ENCODE peak calls at places on chromosomes 1 and 21, in five cellular contexts. One of them, this sample, is unnamed.

GRCh38 chr1:231200417-231201031 is 38.7 kb downstream of the TRIM67 start:
- DNase-seq in suprapubic skin: no peak
- DNase-seq in transverse colon: no peak
- DNase-seq in H1: no peak
- DNase-seq in K562: peak; percentile 87
- DNase-seq in this sample: no peak

GRCh38 chr1:24277420-24278169 is 41.6 kb upstream of the GRHL3 start:
- DNase-seq in K562: no peak
- DNase-seq in transverse colon: no peak
- DNase-seq in suprapubic skin: no peak
- DNase-seq in H1: no peak
- DNase-seq in this sample: no peak

GRCh38 chr1:115052454-115053083 is 22.9 kb downstream of the TSHB start:
- DNase-seq in suprapubic skin: no peak
- DNase-seq in K562: peak; percentile 68
- DNase-seq in H1: no peak
- DNase-seq in transverse colon: peak; percentile 63
- DNase-seq in this sample: no peak

GRCh38 chr1:210681158-210681557 is 352.5 kb downstream of the HHAT start:
- DNase-seq in K562: no peak
- DNase-seq in transverse colon: no peak
- DNase-seq in suprapubic skin: no peak
- DNase-seq in H1: no peak
- DNase-seq in this sample: no peak

GRCh38 chr1:111481387-111482221 is 7.8 kb downstream of the C1orf162 start:
- DNase-seq in K562: peak; percentile 82
- DNase-seq in suprapubic skin: no peak
- DNase-seq in transverse colon: peak; percentile 79
- DNase-seq in H1: peak; percentile 43
- DNase-seq in this sample: peak; percentile 74

GRCh38 chr1:152502496-152503180 is 8.0 kb upstream of the LCE5A start:
- DNase-seq in K562: no peak
- DNase-seq in suprapubic skin: no peak
- DNase-seq in transverse colon: no peak
- DNase-seq in H1: no peak
- DNase-seq in this sample: no peak

GRCh38 chr1:202365092-202365815 is 16.8 kb downstream of the PPP1R12B start:
- DNase-seq in transverse colon: no peak
- DNase-seq in K562: no peak
- DNase-seq in H1: no peak
- DNase-seq in suprapubic skin: no peak
- DNase-seq in this sample: no peak

GRCh38 chr1:63087966-63088365 is 234.4 kb upstream of the FOXD3 start:
- DNase-seq in K562: no peak
- DNase-seq in H1: no peak
- DNase-seq in transverse colon: no peak
- DNase-seq in suprapubic skin: no peak
- DNase-seq in this sample: no peak

GRCh38 chr1:195908121-195908520 is 700.1 kb downstream of the KCNT2 start:
- DNase-seq in K562: no peak
- DNase-seq in transverse colon: no peak
- DNase-seq in H1: no peak
- DNase-seq in suprapubic skin: no peak
- DNase-seq in this sample: no peak

GRCh38 chr1:29967261-29967660 is 730.9 kb downstream of the PTPRU start:
- DNase-seq in transverse colon: no peak
- DNase-seq in suprapubic skin: no peak
- DNase-seq in K562: no peak
- DNase-seq in H1: no peak
- DNase-seq in this sample: no peak

GRCh38 chr21:38913120-38913975 is 107.6 kb downstream of the ETS2 start:
- DNase-seq in K562: peak; percentile 52
- DNase-seq in H1: no peak
- DNase-seq in transverse colon: peak; percentile 93
- DNase-seq in suprapubic skin: peak; percentile 86
- DNase-seq in this sample: peak; percentile 90

GRCh38 chr21:16193758-16194606 is 464.2 kb downstream of the USP25 start:
- DNase-seq in suprapubic skin: peak; percentile 82
- DNase-seq in K562: no peak
- DNase-seq in transverse colon: peak; percentile 12
- DNase-seq in H1: peak; percentile 27
- DNase-seq in this sample: peak; percentile 60

GRCh38 chr1:212188599-212189351 is 96.4 kb upstream of the PPP2R5A start:
- DNase-seq in H1: no peak
- DNase-seq in transverse colon: no peak
- DNase-seq in suprapubic skin: no peak
- DNase-seq in K562: no peak
- DNase-seq in this sample: no peak

GRCh38 chr21:46005481-46005881 is 23.9 kb downstream of the COL6A1 start:
- DNase-seq in suprapubic skin: peak; percentile 75
- DNase-seq in H1: no peak
- DNase-seq in transverse colon: peak; percentile 8
- DNase-seq in K562: no peak
- DNase-seq in this sample: peak; percentile 31

GRCh38 chr1:110492573-110492972 is 26.4 kb downstream of the KCNA10 start:
- DNase-seq in transverse colon: no peak
- DNase-seq in H1: no peak
- DNase-seq in suprapubic skin: no peak
- DNase-seq in K562: no peak
- DNase-seq in this sample: peak; percentile 41

GRCh38 chr21:20968391-20968790 is 29.8 kb upstream of the NCAM2 start:
- DNase-seq in transverse colon: no peak
- DNase-seq in H1: no peak
- DNase-seq in suprapubic skin: no peak
- DNase-seq in K562: no peak
- DNase-seq in this sample: no peak

GRCh38 chr1:23354260-23354659 is 10.2 kb upstream of the HNRNPR start:
- DNase-seq in H1: no peak
- DNase-seq in suprapubic skin: no peak
- DNase-seq in transverse colon: no peak
- DNase-seq in K562: no peak
- DNase-seq in this sample: no peak

GRCh38 chr21:34520769-34521508 is 8.9 kb upstream of the KCNE1 start:
- DNase-seq in K562: no peak
- DNase-seq in suprapubic skin: no peak
- DNase-seq in H1: no peak
- DNase-seq in transverse colon: no peak
- DNase-seq in this sample: no peak

GRCh38 chr1:30896905-30897304 is 11.7 kb downstream of the SDC3 start:
- DNase-seq in transverse colon: no peak
- DNase-seq in suprapubic skin: no peak
- DNase-seq in K562: no peak
- DNase-seq in H1: no peak
- DNase-seq in this sample: no peak

GRCh38 chr21:31198575-31198974 is 145.5 kb downstream of the TIAM1 start:
- DNase-seq in H1: no peak
- DNase-seq in transverse colon: no peak
- DNase-seq in K562: peak; percentile 43
- DNase-seq in suprapubic skin: no peak
- DNase-seq in this sample: no peak

GRCh38 chr1:66313446-66313845 is 220.5 kb upstream of the SGIP1 start:
- DNase-seq in transverse colon: no peak
- DNase-seq in suprapubic skin: no peak
- DNase-seq in K562: no peak
- DNase-seq in H1: no peak
- DNase-seq in this sample: no peak

GRCh38 chr1:15958111-15958510 is 17.8 kb downstream of the ZBTB17 start:
- DNase-seq in K562: no peak
- DNase-seq in suprapubic skin: no peak
- DNase-seq in transverse colon: no peak
- DNase-seq in H1: no peak
- DNase-seq in this sample: no peak

GRCh38 chr1:119368556-119368955 is at the start of gene HAO2:
- DNase-seq in suprapubic skin: no peak
- DNase-seq in transverse colon: no peak
- DNase-seq in H1: no peak
- DNase-seq in K562: no peak
- DNase-seq in this sample: no peak

GRCh38 chr21:17560377-17560776 is 47.5 kb downstream of the CXADR start:
- DNase-seq in K562: no peak
- DNase-seq in transverse colon: no peak
- DNase-seq in H1: no peak
- DNase-seq in suprapubic skin: no peak
- DNase-seq in this sample: no peak

GRCh38 chr1:6519935-6520621 is 28.6 kb upstream of the PLEKHG5 start:
- DNase-seq in suprapubic skin: no peak
- DNase-seq in transverse colon: no peak
- DNase-seq in K562: peak; percentile 59
- DNase-seq in H1: peak; percentile 86
- DNase-seq in this sample: peak; percentile 66

GRCh38 chr1:153976819-153977249 is 640 bp downstream of the JTB start:
- DNase-seq in suprapubic skin: no peak
- DNase-seq in transverse colon: no peak
- DNase-seq in K562: peak; percentile 63
- DNase-seq in H1: no peak
- DNase-seq in this sample: no peak

GRCh38 chr21:42548687-42549406 is 35.2 kb downstream of the SLC37A1 start:
- DNase-seq in K562: no peak
- DNase-seq in suprapubic skin: no peak
- DNase-seq in transverse colon: no peak
- DNase-seq in H1: no peak
- DNase-seq in this sample: peak; percentile 14

GRCh38 chr1:175872588-175872987 is 129.2 kb upstream of the TNR start:
- DNase-seq in suprapubic skin: no peak
- DNase-seq in H1: no peak
- DNase-seq in transverse colon: no peak
- DNase-seq in K562: no peak
- DNase-seq in this sample: no peak

GRCh38 chr1:175873290-175873689 is 129.9 kb upstream of the TNR start:
- DNase-seq in transverse colon: no peak
- DNase-seq in H1: no peak
- DNase-seq in K562: no peak
- DNase-seq in suprapubic skin: no peak
- DNase-seq in this sample: no peak

GRCh38 chr1:175870217-175870616 is 126.8 kb upstream of the TNR start:
- DNase-seq in H1: no peak
- DNase-seq in suprapubic skin: no peak
- DNase-seq in transverse colon: no peak
- DNase-seq in K562: no peak
- DNase-seq in this sample: no peak

GRCh38 chr1:175871647-175872046 is 128.3 kb upstream of the TNR start:
- DNase-seq in H1: no peak
- DNase-seq in transverse colon: no peak
- DNase-seq in suprapubic skin: no peak
- DNase-seq in K562: no peak
- DNase-seq in this sample: no peak

GRCh38 chr1:175874081-175874480 is 130.7 kb upstream of the TNR start:
- DNase-seq in H1: no peak
- DNase-seq in transverse colon: no peak
- DNase-seq in suprapubic skin: no peak
- DNase-seq in K562: no peak
- DNase-seq in this sample: no peak
- H3K27me3 ChIP-seq in H1: no peaks in the 10 kb centered on the region
- H3K27me3 ChIP-seq in transverse colon: no peaks in the 10 kb centered on the region
- H3K27me3 ChIP-seq in suprapubic skin: no peaks in the 10 kb centered on the region
- H3K27me3 ChIP-seq in K562: peaks cover 63% of the 10 kb centered on the region
- H3K27me3 ChIP-seq in this sample: no peaks in the 10 kb centered on the region

GRCh38 chr1:52654063-52654462 is 21.1 kb downstream of the SHISAL2A start:
- DNase-seq in K562: no peak
- DNase-seq in transverse colon: no peak
- DNase-seq in suprapubic skin: no peak
- DNase-seq in H1: no peak
- DNase-seq in this sample: no peak

GRCh38 chr1:52653207-52653849 is 20.4 kb downstream of the SHISAL2A start:
- DNase-seq in suprapubic skin: no peak
- DNase-seq in transverse colon: no peak
- DNase-seq in K562: no peak
- DNase-seq in H1: no peak
- DNase-seq in this sample: no peak

GRCh38 chr1:52657702-52658101 is 24.7 kb downstream of the SHISAL2A start:
- DNase-seq in suprapubic skin: no peak
- DNase-seq in H1: no peak
- DNase-seq in K562: no peak
- DNase-seq in transverse colon: no peak
- DNase-seq in this sample: no peak

DNA sequence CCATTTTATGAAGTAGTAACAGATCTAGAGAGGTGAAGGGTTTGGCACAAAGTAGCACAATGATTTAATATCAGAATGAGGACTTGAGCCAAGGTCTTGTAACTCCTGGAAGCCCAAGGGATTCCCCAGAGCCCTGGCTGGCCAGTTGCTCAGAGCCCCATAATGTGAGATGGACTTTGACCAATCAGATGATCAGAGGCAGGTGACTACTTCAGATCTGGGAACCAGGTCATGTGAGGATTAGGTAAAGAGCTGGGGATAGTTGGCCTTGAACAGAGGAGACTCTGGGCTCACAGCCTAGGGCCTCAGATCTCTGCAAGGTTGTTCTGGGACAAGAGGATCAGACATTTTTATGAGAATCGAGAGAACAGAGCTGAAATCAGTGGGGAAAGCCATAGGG is 18.9 kb downstream of the SHISAL2A start:
- DNase-seq in H1: no peak
- DNase-seq in suprapubic skin: no peak
- DNase-seq in K562: no peak
- DNase-seq in transverse colon: no peak
- DNase-seq in this sample: no peak
- TF ChIP-seq EP300 in H1: no peak
- TF ChIP-seq EP300 in suprapubic skin: no peak
- TF ChIP-seq EP300 in K562: no peak
- TF ChIP-seq EP300 in transverse colon: no peak
- TF ChIP-seq EP300 in this sample: no peak

GRCh38 chr1:1302951-1303509 is 4.7 kb downstream of the ACAP3 start:
- DNase-seq in H1: no peak
- DNase-seq in transverse colon: no peak
- DNase-seq in K562: no peak
- DNase-seq in suprapubic skin: no peak
- DNase-seq in this sample: peak; percentile 55

GRCh38 chr1:1306070-1306660 is 1.6 kb downstream of the ACAP3 start:
- DNase-seq in transverse colon: no peak
- DNase-seq in suprapubic skin: no peak
- DNase-seq in H1: no peak
- DNase-seq in K562: peak; percentile 58
- DNase-seq in this sample: no peak

GRCh38 chr1:1303736-1304135 is 4.0 kb downstream of the ACAP3 start:
- DNase-seq in K562: no peak
- DNase-seq in suprapubic skin: no peak
- DNase-seq in transverse colon: no peak
- DNase-seq in H1: no peak
- DNase-seq in this sample: peak; percentile 52

GRCh38 chr1:1305300-1306069 is 2.2 kb downstream of the ACAP3 start:
- DNase-seq in transverse colon: peak; percentile 89
- DNase-seq in H1: no peak
- DNase-seq in suprapubic skin: no peak
- DNase-seq in K562: peak; percentile 90
- DNase-seq in this sample: peak; percentile 77

GRCh38 chr1:1304331-1305299 is 3.1 kb downstream of the ACAP3 start:
- DNase-seq in suprapubic skin: peak; percentile 91
- DNase-seq in transverse colon: peak; percentile 78
- DNase-seq in H1: no peak
- DNase-seq in K562: peak; percentile 56
- DNase-seq in this sample: peak; percentile 87
- TF ChIP-seq CTCF in suprapubic skin: no peak
- TF ChIP-seq CTCF in transverse colon: no peak
- TF ChIP-seq CTCF in H1: no peak
- TF ChIP-seq CTCF in K562: no peak
- TF ChIP-seq CTCF in this sample: no peak

GRCh38 chr1:207666342-207666741 is 21.4 kb downstream of the CR1L start:
- DNase-seq in K562: no peak
- DNase-seq in H1: no peak
- DNase-seq in suprapubic skin: no peak
- DNase-seq in transverse colon: no peak
- DNase-seq in this sample: no peak
- H3K27me3 ChIP-seq in K562: no peaks in the 10 kb centered on the region
- H3K27me3 ChIP-seq in H1: no peaks in the 10 kb centered on the region
- H3K27me3 ChIP-seq in suprapubic skin: peaks cover 56% of the 10 kb centered on the region
- H3K27me3 ChIP-seq in transverse colon: peaks cover 65% of the 10 kb centered on the region
- H3K27me3 ChIP-seq in this sample: no peaks in the 10 kb centered on the region